ENCODE peak calls at places on chromosomes 16 and 17, in eight cellular contexts. G is NCI-H460; P is IMR-90; E is CD4-positive, alpha-beta T cell; S is T follicular helper cell; V is kidney glomerular epithelial cell; M is NCI-H69; F is activated naive CD4-positive, alpha-beta T cell treated with Interleukin-2 at 50 U/mL for 16 hours. U is an unnamed sample.

GRCh38 chr16:86584726-86585721 is 6.7 kb downstream of the FOXL1 start:
- DNase-seq in P (no peak), G (no peak), V (no peak), E (no peak), F (no peak), M (no peak), S (no peak), U (no peak)

GRCh38 chr17:39002991-39003715 is 36.0 kb upstream of the FBXO47 start:
- DNase-seq in F (peak), V (no peak), M (no peak), G (no peak), E (peak), S (peak), P (no peak), U (peak)

GRCh38 chr16:85806539-85806938 is 7.0 kb downstream of the COX4I1 start:
- DNase-seq in E (no peak), P (no peak), S (no peak), F (no peak), G (no peak), V (no peak), M (no peak), U (no peak)

GRCh38 chr16:22688930-22689329 is 125.0 kb upstream of the HS3ST2 start:
- DNase-seq in E (no peak), G (no peak), P (no peak), M (no peak), S (no peak), F (no peak), V (no peak), U (no peak)

GRCh38 chr17:40331743-40332641 is 23.0 kb downstream of the RARA start:
- DNase-seq in V (peak), F (no peak), S (no peak), G (no peak), M (no peak), P (no peak), E (no peak), U (no peak)

GRCh38 chr17:47896672-47897490 is 845 bp downstream of the SP2 start:
- DNase-seq in S (no peak), G (no peak), V (no peak), M (no peak), F (no peak), P (peak), E (no peak), U (no peak)

GRCh38 chr17:67258836-67259468 is 14.0 kb upstream of the HELZ start:
- DNase-seq in G (no peak), S (no peak), M (no peak), E (no peak), P (no peak), V (no peak), F (peak), U (no peak)

GRCh38 chr17:1300580-1300905 is 21.1 kb downstream of the TRARG1 start:
- DNase-seq in E (no peak), V (no peak), M (no peak), G (no peak), S (no peak), F (no peak), P (no peak), U (no peak)

GRCh38 chr16:79651363-79651762 is 50.8 kb upstream of the MAF start:
- DNase-seq in S (no peak), P (peak), F (no peak), V (no peak), E (no peak), M (no peak), G (no peak), U (no peak)

GRCh38 chr17:68993112-68993511 is 37.9 kb upstream of the ABCA8 start:
- DNase-seq in G (no peak), E (no peak), M (no peak), S (no peak), P (peak), V (peak), F (no peak), U (no peak)

GRCh38 chr17:48761114-48761513 is 32.6 kb upstream of the HOXB13 start:
- DNase-seq in V (no peak), S (no peak), F (no peak), P (no peak), M (no peak), G (no peak), E (no peak), U (no peak)

GRCh38 chr17:81903896-81904599 is 2.0 kb downstream of the NPB start:
- DNase-seq in P (no peak), G (no peak), E (no peak), V (no peak), S (no peak), M (no peak), F (no peak), U (no peak)

GRCh38 chr17:60823520-60823919 is 145.9 kb downstream of the BCAS3 start:
- DNase-seq in G (no peak), S (no peak), E (no peak), M (peak), V (no peak), F (no peak), P (no peak), U (no peak)

GRCh38 chr16:79083879-79084278 is 516.7 kb downstream of the MAF start:
- DNase-seq in G (no peak), P (no peak), E (no peak), M (no peak), F (no peak), S (no peak), V (no peak), U (no peak)

GRCh38 chr16:10231563-10231962 is 49.3 kb upstream of the GRIN2A start:
- DNase-seq in E (no peak), V (no peak), G (no peak), M (no peak), P (no peak), S (no peak), F (no peak), U (no peak)

GRCh38 chr17:41575336-41575735 is 3.5 kb upstream of the KRT9 start:
- DNase-seq in P (no peak), F (no peak), G (no peak), M (peak), V (no peak), E (no peak), S (no peak), U (no peak)

GRCh38 chr16:14036869-14037268 is 34.2 kb upstream of the MRTFB start:
- DNase-seq in V (no peak), P (no peak), F (no peak), G (no peak), M (no peak), S (no peak), E (no peak), U (no peak)

GRCh38 chr17:52025231-52025630 is 133.3 kb downstream of the CA10 start:
- DNase-seq in S (no peak), P (no peak), F (no peak), V (peak), E (no peak), G (no peak), M (no peak), U (no peak)

U was measured in effector CD8-positive, alpha-beta T cell.